ENCODE peak calls at places on chromosome 13, in nine cellular contexts. One of them, this sample, is unnamed.
A peak's percentile ranks its signal among the peaks of the same experiment; 100 is the strongest.

GRCh38 chr13:99335603-99336002 is 28.4 kb upstream of the GPR183 start:
- DNase-seq in coronary artery: no peak
- DNase-seq in tibial nerve: no peak
- DNase-seq in left ventricle myocardium inferior: no peak
- DNase-seq in choroid plexus epithelial cell: no peak
- DNase-seq in HAP-1: no peak
- DNase-seq in neuronal stem cell: no peak
- DNase-seq in astrocyte: no peak
- DNase-seq in lower lobe of right lung: no peak
- DNase-seq in this sample: no peak

GRCh38 chr13:43905435-43906031 is 25.8 kb downstream of the LACC1 start:
- DNase-seq in coronary artery: no peak
- DNase-seq in tibial nerve: no peak
- DNase-seq in left ventricle myocardium inferior: no peak
- DNase-seq in choroid plexus epithelial cell: peak; percentile 86
- DNase-seq in HAP-1: peak; percentile 56
- DNase-seq in neuronal stem cell: peak; percentile 54
- DNase-seq in astrocyte: peak; percentile 39
- DNase-seq in lower lobe of right lung: no peak
- DNase-seq in this sample: peak; percentile 68

GRCh38 chr13:55563267-55563666 is 1577.5 kb upstream of the PRR20A start:
- DNase-seq in coronary artery: no peak
- DNase-seq in tibial nerve: no peak
- DNase-seq in left ventricle myocardium inferior: no peak
- DNase-seq in choroid plexus epithelial cell: no peak
- DNase-seq in HAP-1: no peak
- DNase-seq in neuronal stem cell: no peak
- DNase-seq in astrocyte: no peak
- DNase-seq in lower lobe of right lung: no peak
- DNase-seq in this sample: no peak

GRCh38 chr13:42071667-42072419 is 23.4 kb downstream of the DGKH start:
- DNase-seq in coronary artery: no peak
- DNase-seq in tibial nerve: no peak
- DNase-seq in left ventricle myocardium inferior: no peak
- DNase-seq in choroid plexus epithelial cell: peak; percentile 63
- DNase-seq in HAP-1: no peak
- DNase-seq in neuronal stem cell: no peak
- DNase-seq in astrocyte: peak; percentile 34
- DNase-seq in lower lobe of right lung: no peak
- DNase-seq in this sample: no peak

GRCh38 chr13:23352161-23352560 is 81.3 kb downstream of the SACS start:
- DNase-seq in coronary artery: no peak
- DNase-seq in tibial nerve: no peak
- DNase-seq in left ventricle myocardium inferior: no peak
- DNase-seq in choroid plexus epithelial cell: no peak
- DNase-seq in HAP-1: no peak
- DNase-seq in neuronal stem cell: no peak
- DNase-seq in astrocyte: no peak
- DNase-seq in lower lobe of right lung: no peak
- DNase-seq in this sample: no peak

GRCh38 chr13:103517066-103517767 is 451.0 kb upstream of the SLC10A2 start:
- DNase-seq in coronary artery: no peak
- DNase-seq in tibial nerve: no peak
- DNase-seq in left ventricle myocardium inferior: no peak
- DNase-seq in choroid plexus epithelial cell: no peak
- DNase-seq in HAP-1: no peak
- DNase-seq in neuronal stem cell: no peak
- DNase-seq in astrocyte: no peak
- DNase-seq in lower lobe of right lung: no peak
- DNase-seq in this sample: no peak

GRCh38 chr13:47594833-47595232 is 406.2 kb downstream of the SUCLA2 start:
- DNase-seq in coronary artery: no peak
- DNase-seq in tibial nerve: no peak
- DNase-seq in left ventricle myocardium inferior: no peak
- DNase-seq in choroid plexus epithelial cell: peak; percentile 35
- DNase-seq in HAP-1: no peak
- DNase-seq in neuronal stem cell: no peak
- DNase-seq in astrocyte: no peak
- DNase-seq in lower lobe of right lung: no peak
- DNase-seq in this sample: no peak

GRCh38 chr13:43804461-43805070 is 17.8 kb upstream of the ENOX1 start:
- DNase-seq in coronary artery: no peak
- DNase-seq in tibial nerve: no peak
- DNase-seq in left ventricle myocardium inferior: no peak
- DNase-seq in choroid plexus epithelial cell: peak; percentile 84
- DNase-seq in HAP-1: peak; percentile 55
- DNase-seq in neuronal stem cell: peak; percentile 59
- DNase-seq in astrocyte: peak; percentile 44
- DNase-seq in lower lobe of right lung: no peak
- DNase-seq in this sample: peak; percentile 80

GRCh38 chr13:40408602-40409001 is 257.8 kb downstream of the FOXO1 start:
- DNase-seq in coronary artery: no peak
- DNase-seq in tibial nerve: no peak
- DNase-seq in left ventricle myocardium inferior: no peak
- DNase-seq in choroid plexus epithelial cell: peak; percentile 49
- DNase-seq in HAP-1: no peak
- DNase-seq in neuronal stem cell: no peak
- DNase-seq in astrocyte: peak; percentile 55
- DNase-seq in lower lobe of right lung: no peak
- DNase-seq in this sample: peak; percentile 51

GRCh38 chr13:22189176-22190048 is 518.5 kb downstream of the FGF9 start:
- DNase-seq in coronary artery: no peak
- DNase-seq in tibial nerve: no peak
- DNase-seq in left ventricle myocardium inferior: no peak
- DNase-seq in choroid plexus epithelial cell: no peak
- DNase-seq in HAP-1: no peak
- DNase-seq in neuronal stem cell: no peak
- DNase-seq in astrocyte: no peak
- DNase-seq in lower lobe of right lung: no peak
- DNase-seq in this sample: no peak

GRCh38 chr13:90683711-90684131 is 663.8 kb upstream of the MIR17HG start:
- DNase-seq in coronary artery: no peak
- DNase-seq in tibial nerve: no peak
- DNase-seq in left ventricle myocardium inferior: no peak
- DNase-seq in choroid plexus epithelial cell: no peak
- DNase-seq in HAP-1: no peak
- DNase-seq in neuronal stem cell: no peak
- DNase-seq in astrocyte: peak; percentile 18
- DNase-seq in lower lobe of right lung: no peak
- DNase-seq in this sample: no peak

GRCh38 chr13:99464441-99464949 is 36.8 kb upstream of the TM9SF2 start:
- DNase-seq in coronary artery: no peak
- DNase-seq in tibial nerve: no peak
- DNase-seq in left ventricle myocardium inferior: no peak
- DNase-seq in choroid plexus epithelial cell: peak; percentile 70
- DNase-seq in HAP-1: no peak
- DNase-seq in neuronal stem cell: no peak
- DNase-seq in astrocyte: no peak
- DNase-seq in lower lobe of right lung: no peak
- DNase-seq in this sample: no peak

GRCh38 chr13:111204438-111205177 is 89.5 kb downstream of the ARHGEF7 start:
- DNase-seq in coronary artery: no peak
- DNase-seq in tibial nerve: peak; percentile 54
- DNase-seq in left ventricle myocardium inferior: peak; percentile 48
- DNase-seq in choroid plexus epithelial cell: peak; percentile 86
- DNase-seq in HAP-1: peak; percentile 24
- DNase-seq in neuronal stem cell: no peak
- DNase-seq in astrocyte: peak; percentile 56
- DNase-seq in lower lobe of right lung: peak; percentile 73
- DNase-seq in this sample: peak; percentile 46

GRCh38 chr13:67156718-67157049 is 73.5 kb downstream of the PCDH9 start:
- DNase-seq in coronary artery: no peak
- DNase-seq in tibial nerve: no peak
- DNase-seq in left ventricle myocardium inferior: no peak
- DNase-seq in choroid plexus epithelial cell: no peak
- DNase-seq in HAP-1: no peak
- DNase-seq in neuronal stem cell: no peak
- DNase-seq in astrocyte: no peak
- DNase-seq in lower lobe of right lung: peak; percentile 25
- DNase-seq in this sample: no peak

GRCh38 chr13:20461481-20461859 is 64.2 kb downstream of the CRYL1 start:
- DNase-seq in coronary artery: no peak
- DNase-seq in tibial nerve: no peak
- DNase-seq in left ventricle myocardium inferior: no peak
- DNase-seq in choroid plexus epithelial cell: peak; percentile 67
- DNase-seq in HAP-1: no peak
- DNase-seq in neuronal stem cell: no peak
- DNase-seq in astrocyte: peak; percentile 75
- DNase-seq in lower lobe of right lung: no peak
- DNase-seq in this sample: peak; percentile 58

GRCh38 chr13:59672445-59672844 is 491.3 kb downstream of the DIAPH3 start:
- DNase-seq in coronary artery: no peak
- DNase-seq in tibial nerve: no peak
- DNase-seq in left ventricle myocardium inferior: no peak
- DNase-seq in choroid plexus epithelial cell: no peak
- DNase-seq in HAP-1: no peak
- DNase-seq in neuronal stem cell: no peak
- DNase-seq in astrocyte: no peak
- DNase-seq in lower lobe of right lung: no peak
- DNase-seq in this sample: no peak

GRCh38 chr13:86446311-86446710 is 647.1 kb upstream of the SLITRK6 start:
- DNase-seq in coronary artery: no peak
- DNase-seq in tibial nerve: no peak
- DNase-seq in left ventricle myocardium inferior: no peak
- DNase-seq in choroid plexus epithelial cell: peak; percentile 96
- DNase-seq in HAP-1: no peak
- DNase-seq in neuronal stem cell: no peak
- DNase-seq in astrocyte: peak; percentile 86
- DNase-seq in lower lobe of right lung: no peak
- DNase-seq in this sample: peak; percentile 44

GRCh38 chr13:86447479-86447878 is 648.3 kb upstream of the SLITRK6 start:
- DNase-seq in coronary artery: no peak
- DNase-seq in tibial nerve: no peak
- DNase-seq in left ventricle myocardium inferior: no peak
- DNase-seq in choroid plexus epithelial cell: no peak
- DNase-seq in HAP-1: no peak
- DNase-seq in neuronal stem cell: no peak
- DNase-seq in astrocyte: no peak
- DNase-seq in lower lobe of right lung: no peak
- DNase-seq in this sample: no peak

GRCh38 chr13:86445584-86446140 is 646.4 kb upstream of the SLITRK6 start:
- DNase-seq in coronary artery: no peak
- DNase-seq in tibial nerve: no peak
- DNase-seq in left ventricle myocardium inferior: no peak
- DNase-seq in choroid plexus epithelial cell: peak; percentile 34
- DNase-seq in HAP-1: no peak
- DNase-seq in neuronal stem cell: no peak
- DNase-seq in astrocyte: peak; percentile 42
- DNase-seq in lower lobe of right lung: no peak
- DNase-seq in this sample: peak; percentile 14
- H3K4me3 ChIP-seq in coronary artery: no peak overlapping the region
- H3K4me3 ChIP-seq in tibial nerve: no peak overlapping the region
- H3K4me3 ChIP-seq in left ventricle myocardium inferior: no peak overlapping the region
- H3K4me3 ChIP-seq in choroid plexus epithelial cell: no peak overlapping the region
- H3K4me3 ChIP-seq in HAP-1: no peak overlapping the region
- H3K4me3 ChIP-seq in neuronal stem cell: no peak overlapping the region
- H3K4me3 ChIP-seq in astrocyte: no peak overlapping the region
- H3K4me3 ChIP-seq in lower lobe of right lung: no peak overlapping the region
- H3K4me3 ChIP-seq in this sample: no peak overlapping the region

GRCh38 chr13:50529154-50529882 is 314.2 kb downstream of the DLEU7 start:
- DNase-seq in coronary artery: peak; percentile 88
- DNase-seq in tibial nerve: peak; percentile 65
- DNase-seq in left ventricle myocardium inferior: peak; percentile 89
- DNase-seq in choroid plexus epithelial cell: peak; percentile 97
- DNase-seq in HAP-1: peak; percentile 90
- DNase-seq in neuronal stem cell: no peak
- DNase-seq in astrocyte: peak; percentile 95
- DNase-seq in lower lobe of right lung: peak; percentile 88
- DNase-seq in this sample: peak; percentile 83
- H3K4me3 ChIP-seq in coronary artery: peak overlapping the region; percentile 59
- H3K4me3 ChIP-seq in tibial nerve: no peak overlapping the region
- H3K4me3 ChIP-seq in left ventricle myocardium inferior: peak overlapping the region; percentile 44
- H3K4me3 ChIP-seq in choroid plexus epithelial cell: no peak overlapping the region
- H3K4me3 ChIP-seq in HAP-1: no peak overlapping the region
- H3K4me3 ChIP-seq in neuronal stem cell: no peak overlapping the region
- H3K4me3 ChIP-seq in astrocyte: peak overlapping the region; percentile 40
- H3K4me3 ChIP-seq in lower lobe of right lung: peak overlapping the region; percentile 1
- H3K4me3 ChIP-seq in this sample: no peak overlapping the region

DNA sequence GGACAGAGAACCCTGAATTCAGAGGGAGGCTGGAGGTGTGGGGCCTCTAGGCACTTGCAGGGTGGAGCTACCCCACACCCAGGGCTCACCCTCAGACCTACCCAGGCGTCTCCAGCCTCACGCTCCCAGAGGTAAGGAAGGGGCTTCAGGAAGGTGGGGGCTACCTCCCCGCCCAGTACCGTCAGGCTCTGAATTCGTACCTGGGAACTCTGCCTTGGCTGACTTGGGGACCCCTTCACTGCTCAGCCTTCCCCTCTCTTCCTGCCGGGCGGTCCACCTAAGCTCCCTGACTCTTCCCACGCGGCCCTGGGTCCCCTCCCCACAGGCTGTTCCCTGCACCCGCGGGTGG is 28.5 kb upstream of the PARP4 start:
- DNase-seq in coronary artery: no peak
- DNase-seq in tibial nerve: no peak
- DNase-seq in left ventricle myocardium inferior: no peak
- DNase-seq in choroid plexus epithelial cell: no peak
- DNase-seq in HAP-1: no peak
- DNase-seq in neuronal stem cell: no peak
- DNase-seq in astrocyte: no peak
- DNase-seq in lower lobe of right lung: no peak
- DNase-seq in this sample: no peak
- H3K4me3 ChIP-seq in coronary artery: peak overlapping the region; percentile 67
- H3K4me3 ChIP-seq in tibial nerve: no peak overlapping the region
- H3K4me3 ChIP-seq in left ventricle myocardium inferior: peak overlapping the region; percentile 64
- H3K4me3 ChIP-seq in choroid plexus epithelial cell: peak overlapping the region; percentile 53
- H3K4me3 ChIP-seq in HAP-1: no peak overlapping the region
- H3K4me3 ChIP-seq in neuronal stem cell: no peak overlapping the region
- H3K4me3 ChIP-seq in astrocyte: peak overlapping the region; percentile 54
- H3K4me3 ChIP-seq in lower lobe of right lung: peak overlapping the region; percentile 50
- H3K4me3 ChIP-seq in this sample: no peak overlapping the region

GRCh38 chr13:80040219-80040976 is 300.5 kb downstream of the SPRY2 start:
- DNase-seq in coronary artery: no peak
- DNase-seq in tibial nerve: no peak
- DNase-seq in left ventricle myocardium inferior: no peak
- DNase-seq in choroid plexus epithelial cell: peak; percentile 88
- DNase-seq in HAP-1: no peak
- DNase-seq in neuronal stem cell: no peak
- DNase-seq in astrocyte: peak; percentile 100
- DNase-seq in lower lobe of right lung: no peak
- DNase-seq in this sample: peak; percentile 100
- H3K4me3 ChIP-seq in coronary artery: peak overlapping the region; percentile 9
- H3K4me3 ChIP-seq in tibial nerve: no peak overlapping the region
- H3K4me3 ChIP-seq in left ventricle myocardium inferior: no peak overlapping the region
- H3K4me3 ChIP-seq in choroid plexus epithelial cell: no peak overlapping the region
- H3K4me3 ChIP-seq in HAP-1: no peak overlapping the region
- H3K4me3 ChIP-seq in neuronal stem cell: no peak overlapping the region
- H3K4me3 ChIP-seq in astrocyte: no peak overlapping the region
- H3K4me3 ChIP-seq in lower lobe of right lung: no peak overlapping the region
- H3K4me3 ChIP-seq in this sample: no peak overlapping the region

GRCh38 chr13:113862766-113863510 is 938 bp downstream of the GAS6 start:
- DNase-seq in coronary artery: peak; percentile 77
- DNase-seq in tibial nerve: no peak
- DNase-seq in left ventricle myocardium inferior: peak; percentile 68
- DNase-seq in choroid plexus epithelial cell: peak; percentile 24
- DNase-seq in HAP-1: peak; percentile 55
- DNase-seq in neuronal stem cell: no peak
- DNase-seq in astrocyte: peak; percentile 36
- DNase-seq in lower lobe of right lung: peak; percentile 68
- DNase-seq in this sample: no peak
- H3K4me3 ChIP-seq in coronary artery: peak overlapping the region; percentile 99
- H3K4me3 ChIP-seq in tibial nerve: peak overlapping the region; percentile 57
- H3K4me3 ChIP-seq in left ventricle myocardium inferior: peak overlapping the region; percentile 97
- H3K4me3 ChIP-seq in choroid plexus epithelial cell: peak overlapping the region; percentile 69
- H3K4me3 ChIP-seq in HAP-1: peak overlapping the region; percentile 42
- H3K4me3 ChIP-seq in neuronal stem cell: peak overlapping the region; percentile 46
- H3K4me3 ChIP-seq in astrocyte: peak overlapping the region; percentile 85
- H3K4me3 ChIP-seq in lower lobe of right lung: peak overlapping the region; percentile 75
- H3K4me3 ChIP-seq in this sample: peak overlapping the region; percentile 66

GRCh38 chr13:33640832-33641231 is 177.1 kb upstream of the RFC3 start:
- DNase-seq in coronary artery: no peak
- DNase-seq in tibial nerve: no peak
- DNase-seq in left ventricle myocardium inferior: no peak
- DNase-seq in choroid plexus epithelial cell: peak; percentile 38
- DNase-seq in HAP-1: no peak
- DNase-seq in neuronal stem cell: no peak
- DNase-seq in astrocyte: no peak
- DNase-seq in lower lobe of right lung: no peak
- DNase-seq in this sample: peak; percentile 73
- H3K4me3 ChIP-seq in coronary artery: no peak overlapping the region
- H3K4me3 ChIP-seq in tibial nerve: no peak overlapping the region
- H3K4me3 ChIP-seq in left ventricle myocardium inferior: no peak overlapping the region
- H3K4me3 ChIP-seq in choroid plexus epithelial cell: no peak overlapping the region
- H3K4me3 ChIP-seq in HAP-1: no peak overlapping the region
- H3K4me3 ChIP-seq in neuronal stem cell: no peak overlapping the region
- H3K4me3 ChIP-seq in astrocyte: no peak overlapping the region
- H3K4me3 ChIP-seq in lower lobe of right lung: no peak overlapping the region
- H3K4me3 ChIP-seq in this sample: no peak overlapping the region